ENCODE peak calls at places on chromosome 11, in six cellular contexts. H is GM12878, X is HepG2, Z is SK-N-SH, A is K562, Y is H1. S is an unnamed sample.

GRCh38 chr11:122180435-122180834 is 64.4 kb upstream of the BLID start:
- DNase-seq in H (no peak), X (no peak), Z (no peak), A (no peak), Y (no peak), S (peak; percentile 92)

GRCh38 chr11:93611836-93612677 is 49.4 kb upstream of the CEP295 start:
- DNase-seq in H (no peak), X (no peak), Z (no peak), A (no peak), Y (no peak), S (no peak)

GRCh38 chr11:97888641-97889040 is 1132.1 kb upstream of the CNTN5 start:
- DNase-seq in H (no peak), X (no peak), Z (no peak), A (no peak), Y (no peak), S (no peak)

GRCh38 chr11:128714881-128715280 is 21.0 kb downstream of the FLI1 start:
- DNase-seq in H (no peak), X (no peak), Z (no peak), A (no peak), Y (no peak), S (no peak)

GRCh38 chr11:131326829-131327228 is 43.6 kb upstream of the NTM start:
- DNase-seq in H (no peak), X (no peak), Z (no peak), A (no peak), Y (no peak), S (no peak)

GRCh38 chr11:130211781-130212401 is 52.3 kb downstream of the ST14 start:
- DNase-seq in H (no peak), X (no peak), Z (no peak), A (no peak), Y (no peak), S (no peak)

GRCh38 chr11:32105871-32106312 is 15.0 kb downstream of the RCN1 start:
- DNase-seq in H (peak; percentile 81), X (no peak), Z (no peak), A (no peak), Y (no peak), S (no peak)

GRCh38 chr11:58608331-58608730 is 14.1 kb upstream of the CNTF start:
- DNase-seq in H (no peak), X (no peak), Z (no peak), A (no peak), Y (no peak), S (no peak)

GRCh38 chr11:72578541-72578940 is 95.7 kb downstream of the PDE2A start:
- DNase-seq in H (no peak), X (no peak), Z (peak; percentile 5), A (no peak), Y (no peak), S (no peak)

GRCh38 chr11:67252831-67253239 is 13.4 kb upstream of the GRK2 start:
- DNase-seq in H (no peak), X (no peak), Z (no peak), A (no peak), Y (no peak), S (no peak)

GRCh38 chr11:101612481-101612880 is 28.7 kb upstream of the TRPC6 start:
- DNase-seq in H (no peak), X (no peak), Z (no peak), A (no peak), Y (no peak), S (no peak)

GRCh38 chr11:2928605-2929510 is at the start of gene PHLDA2:
- DNase-seq in H (no peak), X (no peak), Z (peak; percentile 74), A (peak; percentile 96), Y (no peak), S (peak; percentile 41)

GRCh38 chr11:11010624-11011127 is 152.8 kb upstream of the ZBED5 start:
- DNase-seq in H (no peak), X (peak; percentile 16), Z (peak; percentile 45), A (peak; percentile 19), Y (no peak), S (peak; percentile 45)

GRCh38 chr11:289706-290620 is 1.0 kb downstream of the PGGHG start:
- DNase-seq in H (no peak), X (no peak), Z (peak; percentile 37), A (no peak), Y (no peak), S (no peak)

GRCh38 chr11:68938088-68938487 is 34.4 kb downstream of the IGHMBP2 start:
- DNase-seq in H (no peak), X (no peak), Z (no peak), A (no peak), Y (no peak), S (no peak)

GRCh38 chr11:68941324-68942089 is 37.8 kb downstream of the IGHMBP2 start:
- DNase-seq in H (no peak), X (no peak), Z (no peak), A (no peak), Y (no peak), S (no peak)

GRCh38 chr11:68940651-68941323 is 37.1 kb downstream of the IGHMBP2 start:
- DNase-seq in H (no peak), X (no peak), Z (no peak), A (no peak), Y (no peak), S (no peak)

GRCh38 chr11:68938816-68939582 is 35.3 kb downstream of the IGHMBP2 start:
- DNase-seq in H (no peak), X (no peak), Z (no peak), A (no peak), Y (no peak), S (no peak)

GRCh38 chr11:68939583-68940555 is 36.2 kb downstream of the IGHMBP2 start:
- DNase-seq in H (no peak), X (no peak), Z (no peak), A (no peak), Y (no peak), S (no peak)
- TF ChIP-seq YY1 in H (no peak), X (no peak), Z (no peak), A (no peak), Y (no peak), S (no peak)

GRCh38 chr11:65526744-65527143 is 1.9 kb downstream of the SCYL1 start:
- DNase-seq in H (no peak), X (no peak), Z (peak; percentile 5), A (no peak), Y (no peak), S (no peak)
- H3K4me2 ChIP-seq in H (no peak overlapping the region), X (peak overlapping the region; percentile 96), Z (peak overlapping the region; percentile 99), A (no peak overlapping the region), Y (no peak overlapping the region), S (peak overlapping the region; percentile 99)

DNA sequence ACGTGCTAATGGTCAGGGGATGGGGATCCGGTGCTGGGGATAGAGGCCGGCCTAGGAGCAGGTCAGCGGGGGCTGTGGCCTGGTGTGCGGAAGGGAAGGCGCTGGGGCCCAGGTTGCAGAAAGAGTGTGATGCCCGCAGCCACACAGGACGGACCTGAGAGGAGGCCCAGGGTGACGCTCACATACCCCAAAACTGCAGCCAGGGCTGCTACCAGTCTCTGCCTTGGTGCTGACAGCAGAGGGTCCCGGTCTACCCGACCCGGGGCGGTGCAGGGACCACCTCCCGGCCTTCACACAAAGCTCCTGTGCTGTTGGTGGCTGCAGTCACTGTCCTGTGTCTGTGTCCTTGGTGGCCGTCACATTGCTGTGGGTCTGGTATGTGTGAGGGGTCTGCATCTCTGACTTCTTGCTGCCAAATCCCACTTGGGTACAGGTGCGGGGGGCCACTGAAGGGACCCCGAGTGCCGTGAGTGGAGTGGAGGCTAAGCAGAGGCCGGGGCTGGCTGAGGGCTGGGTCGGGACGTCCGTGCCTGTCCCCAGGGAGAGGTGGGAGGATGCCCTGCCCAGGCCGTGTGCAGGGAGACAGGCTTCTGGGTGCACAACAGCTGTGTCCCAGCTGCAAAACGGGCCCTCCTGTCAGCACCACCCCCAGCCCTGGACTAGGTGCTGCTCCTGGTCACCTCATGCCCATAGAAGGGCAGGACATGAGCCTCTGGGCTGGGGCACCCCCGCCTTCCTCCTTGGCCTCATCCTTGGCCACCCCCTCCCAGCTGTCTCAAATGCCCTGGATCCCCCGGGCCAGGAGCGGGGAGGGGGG is 1.5 kb downstream of the LSP1 start:
- DNase-seq in H (peak; percentile 33), X (no peak), Z (no peak), A (no peak), Y (no peak), S (no peak)
- TF ChIP-seq YY1 in H (no peak), X (no peak), Z (no peak), A (no peak), Y (no peak), S (no peak)

GRCh38 chr11:64725601-64726139 is 2.7 kb upstream of the NRXN2 start:
- DNase-seq in H (no peak), X (no peak), Z (no peak), A (no peak), Y (no peak), S (no peak)

GRCh38 chr11:64722141-64723050 is 601 bp downstream of the NRXN2 start:
- DNase-seq in H (no peak), X (no peak), Z (peak; percentile 72), A (no peak), Y (no peak), S (no peak)

GRCh38 chr11:64724863-64725535 is 2.0 kb upstream of the NRXN2 start:
- DNase-seq in H (no peak), X (peak; percentile 56), Z (no peak), A (no peak), Y (no peak), S (no peak)

GRCh38 chr11:64723117-64723906 is at the start of gene NRXN2:
- DNase-seq in H (peak; percentile 48), X (peak; percentile 34), Z (peak; percentile 97), A (peak; percentile 94), Y (no peak), S (peak; percentile 53)

GRCh38 chr11:64723907-64724862 is 1.2 kb upstream of the NRXN2 start:
- DNase-seq in H (no peak), X (no peak), Z (peak; percentile 62), A (no peak), Y (no peak), S (no peak)
- H3K4me2 ChIP-seq in H (peak overlapping the region; percentile 94), X (no peak overlapping the region), Z (peak overlapping the region; percentile 100), A (no peak overlapping the region), Y (peak overlapping the region; percentile 1), S (peak overlapping the region; percentile 92)

GRCh38 chr11:120065176-120065575 is 72.7 kb downstream of the TRIM29 start:
- DNase-seq in H (no peak), X (no peak), Z (no peak), A (no peak), Y (no peak), S (no peak)

GRCh38 chr11:120065876-120066275 is 72.0 kb downstream of the TRIM29 start:
- DNase-seq in H (no peak), X (no peak), Z (no peak), A (no peak), Y (no peak), S (no peak)

GRCh38 chr11:120066738-120067303 is 71.1 kb downstream of the TRIM29 start:
- DNase-seq in H (no peak), X (no peak), Z (no peak), A (no peak), Y (no peak), S (no peak)

GRCh38 chr11:120067361-120068113 is 70.4 kb downstream of the TRIM29 start:
- DNase-seq in H (no peak), X (no peak), Z (no peak), A (no peak), Y (no peak), S (no peak)

DNA sequence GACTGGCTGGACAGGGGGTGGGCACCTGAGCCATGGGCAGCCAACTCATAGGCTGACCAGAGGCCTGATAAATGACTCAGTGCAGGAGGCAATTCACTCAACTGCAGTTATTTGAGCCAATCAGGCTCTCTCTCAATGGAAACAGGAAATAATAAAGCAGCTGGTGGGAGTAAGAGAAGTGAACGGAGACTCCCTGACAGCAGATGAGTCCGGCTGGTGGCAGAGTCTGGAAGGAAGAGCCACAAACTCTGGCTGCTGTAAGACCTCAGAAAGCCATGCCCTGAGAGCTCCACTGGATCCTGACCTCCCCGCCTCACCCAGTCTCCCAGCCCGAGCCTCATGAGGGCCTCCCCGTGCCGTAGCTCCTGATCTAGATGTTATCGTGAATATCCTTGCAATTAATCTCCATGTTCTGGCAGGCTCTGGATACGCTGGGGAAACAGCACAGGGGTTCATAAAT is 69.8 kb downstream of the TRIM29 start:
- DNase-seq in H (no peak), X (no peak), Z (peak; percentile 75), A (no peak), Y (no peak), S (no peak)
- TF ChIP-seq YY1 in H (no peak), X (no peak), Z (no peak), A (no peak), Y (no peak), S (no peak)